ENCODE peak calls at places on chromosomes 11 and 22, in eight cellular contexts. One of them, this sample, is unnamed.

GRCh38 chr22:31575190-31575589 is 78.9 kb downstream of the SFI1 start:
- DNase-seq in ovary: peak; percentile 24
- DNase-seq in transverse colon: no peak
- DNase-seq in fibroblast of lung: no peak
- DNase-seq in heart right ventricle: no peak
- DNase-seq in thyroid gland: no peak
- DNase-seq in cardiac muscle cell: no peak
- DNase-seq in psoas muscle: no peak
- DNase-seq in this sample: no peak

GRCh38 chr11:120630100-120630499 is 118.6 kb downstream of the GRIK4 start:
- DNase-seq in ovary: no peak
- DNase-seq in transverse colon: no peak
- DNase-seq in fibroblast of lung: no peak
- DNase-seq in heart right ventricle: no peak
- DNase-seq in thyroid gland: no peak
- DNase-seq in cardiac muscle cell: no peak
- DNase-seq in psoas muscle: no peak
- DNase-seq in this sample: no peak

GRCh38 chr22:37260939-37261338 is 16.9 kb upstream of the RAC2 start:
- DNase-seq in ovary: peak; percentile 29
- DNase-seq in transverse colon: peak; percentile 63
- DNase-seq in fibroblast of lung: peak; percentile 56
- DNase-seq in heart right ventricle: peak; percentile 50
- DNase-seq in thyroid gland: peak; percentile 46
- DNase-seq in cardiac muscle cell: peak; percentile 65
- DNase-seq in psoas muscle: no peak
- DNase-seq in this sample: no peak

GRCh38 chr22:32050678-32051515 is 7.8 kb downstream of the SLC5A1 start:
- DNase-seq in ovary: no peak
- DNase-seq in transverse colon: no peak
- DNase-seq in fibroblast of lung: peak; percentile 88
- DNase-seq in heart right ventricle: peak; percentile 23
- DNase-seq in thyroid gland: peak; percentile 3
- DNase-seq in cardiac muscle cell: peak; percentile 85
- DNase-seq in psoas muscle: peak; percentile 68
- DNase-seq in this sample: peak; percentile 30

GRCh38 chr22:43789452-43789851 is 22.7 kb downstream of the EFCAB6 start:
- DNase-seq in ovary: peak; percentile 46
- DNase-seq in transverse colon: peak; percentile 29
- DNase-seq in fibroblast of lung: peak; percentile 87
- DNase-seq in heart right ventricle: peak; percentile 55
- DNase-seq in thyroid gland: peak; percentile 2
- DNase-seq in cardiac muscle cell: peak; percentile 96
- DNase-seq in psoas muscle: peak; percentile 38
- DNase-seq in this sample: peak; percentile 46

GRCh38 chr11:31340903-31341572 is 28.5 kb downstream of the DCDC1 start:
- DNase-seq in ovary: no peak
- DNase-seq in transverse colon: no peak
- DNase-seq in fibroblast of lung: peak; percentile 42
- DNase-seq in heart right ventricle: no peak
- DNase-seq in thyroid gland: no peak
- DNase-seq in cardiac muscle cell: peak; percentile 50
- DNase-seq in psoas muscle: no peak
- DNase-seq in this sample: no peak

GRCh38 chr11:130031945-130032344 is 29.3 kb upstream of the PRDM10 start:
- DNase-seq in ovary: no peak
- DNase-seq in transverse colon: no peak
- DNase-seq in fibroblast of lung: no peak
- DNase-seq in heart right ventricle: no peak
- DNase-seq in thyroid gland: no peak
- DNase-seq in cardiac muscle cell: no peak
- DNase-seq in psoas muscle: no peak
- DNase-seq in this sample: no peak

GRCh38 chr22:32985899-32986772 is 72.0 kb downstream of the SYN3 start:
- DNase-seq in ovary: peak; percentile 76
- DNase-seq in transverse colon: peak; percentile 67
- DNase-seq in fibroblast of lung: peak; percentile 82
- DNase-seq in heart right ventricle: peak; percentile 86
- DNase-seq in thyroid gland: peak; percentile 74
- DNase-seq in cardiac muscle cell: peak; percentile 89
- DNase-seq in psoas muscle: peak; percentile 30
- DNase-seq in this sample: peak; percentile 44

GRCh38 chr11:66562907-66563583 is 5.4 kb downstream of the CTSF start:
- DNase-seq in ovary: no peak
- DNase-seq in transverse colon: no peak
- DNase-seq in fibroblast of lung: no peak
- DNase-seq in heart right ventricle: no peak
- DNase-seq in thyroid gland: no peak
- DNase-seq in cardiac muscle cell: no peak
- DNase-seq in psoas muscle: no peak
- DNase-seq in this sample: no peak

GRCh38 chr11:116736763-116737162 is 36.0 kb downstream of the BUD13 start:
- DNase-seq in ovary: no peak
- DNase-seq in transverse colon: no peak
- DNase-seq in fibroblast of lung: no peak
- DNase-seq in heart right ventricle: no peak
- DNase-seq in thyroid gland: no peak
- DNase-seq in cardiac muscle cell: no peak
- DNase-seq in psoas muscle: no peak
- DNase-seq in this sample: no peak

GRCh38 chr11:114163830-114164401 is 104.4 kb downstream of the ZBTB16 start:
- DNase-seq in ovary: no peak
- DNase-seq in transverse colon: peak; percentile 52
- DNase-seq in fibroblast of lung: peak; percentile 82
- DNase-seq in heart right ventricle: no peak
- DNase-seq in thyroid gland: no peak
- DNase-seq in cardiac muscle cell: peak; percentile 70
- DNase-seq in psoas muscle: no peak
- DNase-seq in this sample: no peak

GRCh38 chr11:27350503-27350902 is 12.5 kb downstream of the CCDC34 start:
- DNase-seq in ovary: no peak
- DNase-seq in transverse colon: no peak
- DNase-seq in fibroblast of lung: peak; percentile 63
- DNase-seq in heart right ventricle: no peak
- DNase-seq in thyroid gland: no peak
- DNase-seq in cardiac muscle cell: peak; percentile 75
- DNase-seq in psoas muscle: no peak
- DNase-seq in this sample: no peak

GRCh38 chr11:93340223-93340622 is 9.7 kb downstream of the DEUP1 start:
- DNase-seq in ovary: no peak
- DNase-seq in transverse colon: no peak
- DNase-seq in fibroblast of lung: no peak
- DNase-seq in heart right ventricle: no peak
- DNase-seq in thyroid gland: no peak
- DNase-seq in cardiac muscle cell: no peak
- DNase-seq in psoas muscle: no peak
- DNase-seq in this sample: no peak

GRCh38 chr22:34105461-34106062 is 185.3 kb upstream of the LARGE1 start:
- DNase-seq in ovary: peak; percentile 44
- DNase-seq in transverse colon: peak; percentile 57
- DNase-seq in fibroblast of lung: no peak
- DNase-seq in heart right ventricle: peak; percentile 43
- DNase-seq in thyroid gland: peak; percentile 39
- DNase-seq in cardiac muscle cell: no peak
- DNase-seq in psoas muscle: peak; percentile 35
- DNase-seq in this sample: no peak

GRCh38 chr11:4146070-4146764 is 51.6 kb downstream of the RRM1 start:
- DNase-seq in ovary: no peak
- DNase-seq in transverse colon: no peak
- DNase-seq in fibroblast of lung: no peak
- DNase-seq in heart right ventricle: no peak
- DNase-seq in thyroid gland: no peak
- DNase-seq in cardiac muscle cell: no peak
- DNase-seq in psoas muscle: no peak
- DNase-seq in this sample: no peak

GRCh38 chr22:23403152-23403719 is 176.9 kb downstream of the IGLL1 start:
- DNase-seq in ovary: peak; percentile 59
- DNase-seq in transverse colon: no peak
- DNase-seq in fibroblast of lung: no peak
- DNase-seq in heart right ventricle: no peak
- DNase-seq in thyroid gland: no peak
- DNase-seq in cardiac muscle cell: no peak
- DNase-seq in psoas muscle: no peak
- DNase-seq in this sample: no peak

GRCh38 chr11:85182437-85183109 is 444.6 kb downstream of the DLG2 start:
- DNase-seq in ovary: no peak
- DNase-seq in transverse colon: no peak
- DNase-seq in fibroblast of lung: peak; percentile 20
- DNase-seq in heart right ventricle: no peak
- DNase-seq in thyroid gland: no peak
- DNase-seq in cardiac muscle cell: no peak
- DNase-seq in psoas muscle: no peak
- DNase-seq in this sample: no peak

GRCh38 chr11:43573873-43574272 is 106.7 kb upstream of the HSD17B12 start:
- DNase-seq in ovary: no peak
- DNase-seq in transverse colon: no peak
- DNase-seq in fibroblast of lung: no peak
- DNase-seq in heart right ventricle: peak; percentile 36
- DNase-seq in thyroid gland: no peak
- DNase-seq in cardiac muscle cell: no peak
- DNase-seq in psoas muscle: no peak
- DNase-seq in this sample: no peak
- H3K27me3 ChIP-seq in ovary: no peaks in the 10 kb centered on the region
- H3K27me3 ChIP-seq in transverse colon: peaks cover 90% of the 10 kb centered on the region
- H3K27me3 ChIP-seq in fibroblast of lung: peaks cover 51% of the 10 kb centered on the region
- H3K27me3 ChIP-seq in heart right ventricle: peaks cover 78% of the 10 kb centered on the region
- H3K27me3 ChIP-seq in thyroid gland: peaks cover 34% of the 10 kb centered on the region
- H3K27me3 ChIP-seq in cardiac muscle cell: peaks cover 79% of the 10 kb centered on the region
- H3K27me3 ChIP-seq in psoas muscle: peaks cover 8% of the 10 kb centered on the region
- H3K27me3 ChIP-seq in this sample: peaks cover 78% of the 10 kb centered on the region

DNA sequence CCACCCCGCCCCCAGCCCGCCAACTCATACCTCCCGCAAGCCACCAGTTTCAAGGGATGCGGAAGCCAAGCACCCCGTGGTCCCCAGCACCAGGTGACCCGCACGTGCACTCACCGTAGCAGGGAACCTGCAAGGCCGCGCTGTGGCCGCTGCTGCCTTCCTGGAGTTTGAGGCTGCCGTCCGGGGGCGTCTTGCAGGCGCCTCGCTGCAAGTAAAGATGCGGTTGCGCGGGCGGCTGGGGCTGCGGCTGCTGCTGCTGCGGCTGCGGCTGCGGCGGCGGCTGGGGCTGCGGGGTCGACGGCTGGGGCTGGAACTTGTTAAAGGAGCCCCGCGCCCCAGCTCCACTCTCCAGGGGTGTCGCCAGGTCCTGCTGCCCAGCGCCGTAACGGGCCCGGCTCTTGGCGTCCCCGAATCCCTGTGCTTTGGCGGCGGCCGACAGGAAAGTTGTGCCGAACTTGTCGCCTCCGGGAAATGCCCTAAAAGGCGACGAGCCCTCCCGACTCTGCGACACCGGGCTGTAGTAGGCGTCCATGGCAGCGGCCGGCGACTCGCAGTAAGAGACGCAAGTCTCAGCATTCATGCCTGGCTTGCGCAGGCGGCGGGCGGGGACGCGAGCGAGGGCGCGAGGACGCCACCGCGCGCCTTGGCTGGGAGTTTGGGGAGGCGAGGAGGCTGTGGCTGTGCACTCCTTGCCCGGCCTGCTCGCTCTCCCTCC is at the start of gene ALX4:
- DNase-seq in ovary: no peak
- DNase-seq in transverse colon: no peak
- DNase-seq in fibroblast of lung: peak; percentile 17
- DNase-seq in heart right ventricle: peak; percentile 21
- DNase-seq in thyroid gland: peak; percentile 43
- DNase-seq in cardiac muscle cell: peak; percentile 34
- DNase-seq in psoas muscle: no peak
- DNase-seq in this sample: no peak
- H3K4me3 ChIP-seq in ovary: peak within 1 kb of the TSS; percentile 26
- H3K4me3 ChIP-seq in transverse colon: peak within 1 kb of the TSS; percentile 29
- H3K4me3 ChIP-seq in fibroblast of lung: no peak within 1 kb of the TSS
- H3K4me3 ChIP-seq in heart right ventricle: peak within 1 kb of the TSS; percentile 39
- H3K4me3 ChIP-seq in thyroid gland: no peak within 1 kb of the TSS
- H3K4me3 ChIP-seq in cardiac muscle cell: peak within 1 kb of the TSS; percentile 29
- H3K4me3 ChIP-seq in psoas muscle: peak within 1 kb of the TSS; percentile 61
- H3K4me3 ChIP-seq in this sample: peak within 1 kb of the TSS; percentile 32

GRCh38 chr11:134385171-134385570 is 26.9 kb downstream of the B3GAT1 start:
- DNase-seq in ovary: no peak
- DNase-seq in transverse colon: no peak
- DNase-seq in fibroblast of lung: no peak
- DNase-seq in heart right ventricle: no peak
- DNase-seq in thyroid gland: no peak
- DNase-seq in cardiac muscle cell: no peak
- DNase-seq in psoas muscle: no peak
- DNase-seq in this sample: no peak

GRCh38 chr11:134387501-134387900 is 24.5 kb downstream of the B3GAT1 start:
- DNase-seq in ovary: no peak
- DNase-seq in transverse colon: no peak
- DNase-seq in fibroblast of lung: no peak
- DNase-seq in heart right ventricle: no peak
- DNase-seq in thyroid gland: no peak
- DNase-seq in cardiac muscle cell: no peak
- DNase-seq in psoas muscle: no peak
- DNase-seq in this sample: no peak

GRCh38 chr11:134388590-134388989 is 23.5 kb downstream of the B3GAT1 start:
- DNase-seq in ovary: no peak
- DNase-seq in transverse colon: no peak
- DNase-seq in fibroblast of lung: no peak
- DNase-seq in heart right ventricle: no peak
- DNase-seq in thyroid gland: no peak
- DNase-seq in cardiac muscle cell: no peak
- DNase-seq in psoas muscle: no peak
- DNase-seq in this sample: no peak

GRCh38 chr11:134385774-134386565 is 26.1 kb downstream of the B3GAT1 start:
- DNase-seq in ovary: no peak
- DNase-seq in transverse colon: no peak
- DNase-seq in fibroblast of lung: no peak
- DNase-seq in heart right ventricle: no peak
- DNase-seq in thyroid gland: no peak
- DNase-seq in cardiac muscle cell: no peak
- DNase-seq in psoas muscle: no peak
- DNase-seq in this sample: no peak

GRCh38 chr11:134386945-134387344 is 25.1 kb downstream of the B3GAT1 start:
- DNase-seq in ovary: no peak
- DNase-seq in transverse colon: no peak
- DNase-seq in fibroblast of lung: no peak
- DNase-seq in heart right ventricle: no peak
- DNase-seq in thyroid gland: no peak
- DNase-seq in cardiac muscle cell: no peak
- DNase-seq in psoas muscle: no peak
- DNase-seq in this sample: no peak
- TF ChIP-seq CTCF in ovary: no peak
- TF ChIP-seq CTCF in transverse colon: no peak
- TF ChIP-seq CTCF in fibroblast of lung: no peak
- TF ChIP-seq CTCF in heart right ventricle: no peak
- TF ChIP-seq CTCF in thyroid gland: no peak
- TF ChIP-seq CTCF in cardiac muscle cell: no peak
- TF ChIP-seq CTCF in psoas muscle: no peak
- TF ChIP-seq CTCF in this sample: no peak

DNA sequence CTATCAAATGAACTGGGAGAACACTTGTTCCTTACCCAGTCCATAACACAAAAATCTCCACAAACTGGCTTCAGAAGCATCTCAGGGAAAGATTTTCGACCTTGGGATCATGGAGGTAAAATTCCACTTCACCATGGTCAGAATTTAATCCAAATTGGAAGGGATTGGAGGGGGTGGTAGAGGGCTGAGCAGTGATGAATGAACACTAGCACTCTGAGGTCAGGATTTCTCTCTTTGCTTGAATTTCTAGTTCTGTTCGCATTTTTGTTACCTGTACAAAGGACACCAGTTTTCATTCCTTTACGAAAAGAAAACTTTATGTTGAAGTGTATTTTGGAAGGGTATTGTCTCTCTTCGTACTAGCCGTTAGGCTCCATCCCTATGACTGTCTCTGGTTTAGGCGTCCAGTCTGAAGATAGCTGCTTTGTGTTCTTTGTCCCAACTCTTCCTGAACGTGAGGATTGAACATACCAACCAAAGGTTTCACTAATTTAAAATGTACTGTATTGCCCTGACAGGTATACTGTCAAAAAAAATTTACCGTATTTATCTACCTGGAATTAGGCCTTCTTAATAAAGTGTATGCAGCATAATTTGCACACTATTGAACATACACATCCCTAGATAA is 749 bp downstream of the GRAP2 start:
- DNase-seq in ovary: no peak
- DNase-seq in transverse colon: no peak
- DNase-seq in fibroblast of lung: no peak
- DNase-seq in heart right ventricle: no peak
- DNase-seq in thyroid gland: no peak
- DNase-seq in cardiac muscle cell: no peak
- DNase-seq in psoas muscle: no peak
- DNase-seq in this sample: no peak
- H3K27me3 ChIP-seq in ovary: no peaks in the 10 kb centered on the region
- H3K27me3 ChIP-seq in transverse colon: no peaks in the 10 kb centered on the region
- H3K27me3 ChIP-seq in fibroblast of lung: peaks cover 6% of the 10 kb centered on the region
- H3K27me3 ChIP-seq in heart right ventricle: no peaks in the 10 kb centered on the region
- H3K27me3 ChIP-seq in thyroid gland: no peaks in the 10 kb centered on the region
- H3K27me3 ChIP-seq in cardiac muscle cell: no peaks in the 10 kb centered on the region
- H3K27me3 ChIP-seq in psoas muscle: peaks cover 4% of the 10 kb centered on the region
- H3K27me3 ChIP-seq in this sample: peaks cover 33% of the 10 kb centered on the region